ENCODE peak calls at places on chromosomes 16 and 17, in nine cellular contexts. T is thyroid gland, N is cardiac muscle cell, C is AG04450, D is fibroblast of mammary gland, S is A673, K is choroid plexus epithelial cell, U is bronchial epithelial cell, F is HFF-Myc. A is an unnamed sample.

GRCh38 chr17:32383926-32384434 is 34.0 kb downstream of the ZNF207 start:
- DNase-seq in N (no peak), D (no peak), C (no peak), S (no peak), K (no peak), T (no peak), U (no peak), F (no peak), A (no peak)

GRCh38 chr16:88831838-88832237 is 20.1 kb upstream of the APRT start:
- DNase-seq in T (no peak), U (peak), N (no peak), F (no peak), K (no peak), S (no peak), C (no peak), D (no peak), A (no peak)

GRCh38 chr16:82432261-82432660 is 194.5 kb upstream of the CDH13 start:
- DNase-seq in D (no peak), N (no peak), C (no peak), F (no peak), S (no peak), U (no peak), K (no peak), T (no peak), A (no peak)

GRCh38 chr16:1538804-1539520 is 5.5 kb downstream of the TMEM204 start:
- DNase-seq in S (no peak), K (no peak), T (no peak), D (no peak), U (no peak), C (no peak), F (no peak), N (peak), A (no peak)

GRCh38 chr16:88405325-88406060 is 22.7 kb downstream of the ZNF469 start:
- DNase-seq in N (no peak), S (no peak), U (no peak), F (peak), C (no peak), D (peak), K (peak), T (no peak), A (peak)

GRCh38 chr16:27639588-27640276 is 89.8 kb downstream of the KATNIP start:
- DNase-seq in N (peak), S (peak), D (peak), C (peak), K (peak), F (peak), U (peak), T (no peak), A (peak)

GRCh38 chr16:16009396-16009795 is 60.0 kb downstream of the ABCC1 start:
- DNase-seq in N (no peak), S (no peak), D (no peak), K (no peak), U (no peak), F (no peak), T (peak), C (no peak), A (no peak)

GRCh38 chr17:78381601-78382168 is 3.2 kb downstream of the PGS1 start:
- DNase-seq in U (peak), N (no peak), D (peak), S (peak), C (no peak), T (no peak), K (no peak), F (no peak), A (peak)

GRCh38 chr17:31472137-31472536 is 80.7 kb downstream of the RAB11FIP4 start:
- DNase-seq in U (no peak), F (no peak), S (no peak), N (no peak), D (no peak), K (no peak), T (no peak), C (no peak), A (no peak)

GRCh38 chr17:47013341-47013740 is 34.3 kb upstream of the RPRML start:
- DNase-seq in U (no peak), F (no peak), K (no peak), S (no peak), C (no peak), D (no peak), T (no peak), N (no peak), A (no peak)

GRCh38 chr17:41772218-41772585 is 14.3 kb downstream of the JUP start:
- DNase-seq in D (no peak), F (no peak), U (peak), K (no peak), N (no peak), T (peak), S (no peak), C (no peak), A (no peak)

GRCh38 chr16:67013823-67014640 is 14.9 kb upstream of the CBFB start:
- DNase-seq in T (peak), F (no peak), D (peak), C (no peak), K (peak), S (peak), N (peak), U (peak), A (peak)

GRCh38 chr17:41962768-41963434 is 3.7 kb upstream of the CNP start:
- DNase-seq in C (peak), K (peak), D (peak), U (peak), S (peak), F (peak), T (peak), N (peak), A (peak)

GRCh38 chr16:56426585-56426984 is 1.2 kb upstream of the AMFR start:
- DNase-seq in K (no peak), N (no peak), S (no peak), D (peak), U (peak), C (no peak), T (no peak), F (no peak), A (peak)

GRCh38 chr17:71764507-71764906 is 356.3 kb upstream of the SOX9 start:
- DNase-seq in D (no peak), S (peak), F (no peak), N (peak), T (no peak), C (no peak), U (no peak), K (peak), A (no peak)

GRCh38 chr16:20347666-20348364 is 4.7 kb downstream of the UMOD start:
- DNase-seq in N (no peak), T (no peak), F (no peak), K (no peak), U (no peak), S (no peak), C (no peak), D (no peak), A (no peak)

GRCh38 chr16:79278506-79278905 is 322.0 kb downstream of the MAF start:
- DNase-seq in N (no peak), C (no peak), S (no peak), D (no peak), U (no peak), K (no peak), T (peak), F (no peak), A (no peak)

GRCh38 chr16:57061084-57061905 is 31.1 kb upstream of the CPNE2 start:
- DNase-seq in D (peak), C (no peak), S (peak), T (peak), K (peak), F (peak), N (no peak), U (peak), A (peak)

GRCh38 chr17:28760987-28761562 is 17.3 kb downstream of the TRAF4 start:
- DNase-seq in T (peak), D (peak), F (no peak), C (no peak), K (peak), U (peak), N (no peak), S (peak), A (peak)

GRCh38 chr17:21034350-21035235 is 8.2 kb downstream of the USP22 start:
- DNase-seq in C (no peak), S (no peak), N (no peak), K (peak), D (peak), U (no peak), T (no peak), F (no peak), A (peak)

GRCh38 chr16:58016841-58017446 is 8.6 kb upstream of the MMP15 start:
- DNase-seq in D (no peak), N (no peak), K (no peak), T (no peak), C (no peak), S (no peak), F (no peak), U (no peak), A (no peak)

GRCh38 chr16:51374790-51375189 is 223.7 kb upstream of the SALL1 start:
- DNase-seq in F (no peak), U (no peak), S (no peak), N (no peak), T (no peak), K (no peak), C (no peak), D (no peak), A (no peak)
- H3K4me3 ChIP-seq in F (no peak), U (no peak), S (no peak), N (no peak), T (no peak), K (no peak), C (no peak), D (no peak), A (no peak)

DNA sequence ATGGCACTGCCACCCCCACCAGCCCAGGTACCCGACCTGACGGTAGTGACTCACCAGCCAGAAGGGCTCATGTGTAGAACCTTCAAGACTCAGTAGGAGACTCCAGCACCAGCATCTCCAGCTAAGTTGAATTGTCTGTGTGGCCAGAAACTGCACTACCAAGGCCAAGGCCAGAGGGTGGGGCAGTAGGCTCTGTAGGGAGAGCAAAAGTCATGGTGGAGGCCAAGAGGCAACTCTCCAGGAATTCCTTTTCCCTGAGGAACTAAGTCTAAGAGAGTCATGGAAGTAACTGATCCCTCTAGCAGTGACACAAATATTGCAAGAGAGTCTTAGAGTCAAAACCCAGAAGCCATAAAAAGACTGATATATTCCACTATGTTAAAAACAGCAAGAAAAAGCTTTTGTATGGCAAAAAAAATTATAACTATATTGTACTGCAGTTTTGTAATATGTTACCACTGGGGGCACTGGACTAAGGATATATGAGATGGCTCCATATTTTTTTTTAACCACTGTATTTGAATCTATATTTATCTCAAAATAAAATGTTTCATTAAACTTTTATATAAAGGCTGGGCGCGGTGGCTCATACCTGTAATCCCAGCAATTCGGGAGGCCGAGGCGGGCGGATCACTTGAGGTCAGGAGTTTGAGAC is 30.2 kb upstream of the GUCY2D start:
- DNase-seq in C (no peak), U (no peak), T (no peak), F (no peak), K (peak), D (peak), N (no peak), S (no peak), A (no peak)
- TF ChIP-seq CTCF in C (peak), U (no peak), T (no peak), F (no peak), K (peak), D (peak), N (peak), S (peak), A (peak)

GRCh38 chr17:7023576-7024401 is 939 bp downstream of the BCL6B start:
- DNase-seq in N (peak), T (peak), S (peak), D (peak), K (peak), C (no peak), U (peak), F (no peak), A (peak)
- H3K4me3 ChIP-seq in N (no peak), T (no peak), S (peak), D (peak), K (peak), C (no peak), U (peak), F (no peak), A (peak)

GRCh38 chr17:38751144-38751802 is 1.3 kb upstream of the PSMB3 start:
- DNase-seq in N (no peak), U (peak), D (no peak), K (no peak), C (no peak), T (no peak), F (no peak), S (peak), A (no peak)
- TF ChIP-seq CTCF in N (no peak), U (no peak), D (no peak), K (no peak), C (no peak), T (no peak), F (no peak), S (no peak), A (no peak)

A was measured in fibroblast of villous mesenchyme.